ENCODE peak calls at places on chromosome 10, in six cellular contexts. G, V, W, Q, J and I are unnamed samples.

GRCh38 chr10:70309661-70310060 is 25.9 kb upstream of the NPFFR1 start:
- DNase-seq in W (no peak), Q (no peak), J (no peak), V (no peak), G (no peak), I (no peak)

GRCh38 chr10:6173203-6173602 is 29.5 kb upstream of the PFKFB3 start:
- DNase-seq in J (no peak), Q (no peak), W (peak), G (no peak), V (no peak), I (no peak)

GRCh38 chr10:49534670-49535381 is 4.1 kb downstream of the ERCC6 start:
- DNase-seq in Q (peak), W (no peak), J (no peak), G (no peak), V (no peak), I (no peak)

GRCh38 chr10:98423691-98424120 is 8.7 kb upstream of the PYROXD2 start:
- DNase-seq in V (no peak), Q (no peak), J (no peak), W (peak), G (no peak), I (no peak)

GRCh38 chr10:101767966-101768790 is 7.7 kb downstream of the FGF8 start:
- DNase-seq in W (no peak), Q (no peak), V (no peak), J (no peak), G (no peak), I (no peak)

GRCh38 chr10:69389827-69390490 is 26.8 kb downstream of the TACR2 start:
- DNase-seq in Q (no peak), G (no peak), W (no peak), V (no peak), J (no peak), I (peak)

GRCh38 chr10:660980-661890 is 28.2 kb downstream of the DIP2C start:
- DNase-seq in G (no peak), J (no peak), V (no peak), Q (no peak), W (no peak), I (no peak)

GRCh38 chr10:97332586-97333350 is 1.8 kb downstream of the FRAT2 start:
- DNase-seq in Q (peak), G (no peak), V (peak), W (peak), J (no peak), I (peak)

GRCh38 chr10:65496541-65496940 is 1429.3 kb upstream of the LRRTM3 start:
- DNase-seq in G (no peak), J (no peak), V (no peak), Q (no peak), W (no peak), I (peak)

GRCh38 chr10:12221323-12222298 is 25.6 kb downstream of the CDC123 start:
- DNase-seq in G (no peak), W (no peak), J (no peak), Q (no peak), V (no peak), I (peak)

GRCh38 chr10:97378933-97379921 is 21.9 kb downstream of the RRP12 start:
- DNase-seq in V (no peak), J (no peak), Q (no peak), W (no peak), G (no peak), I (no peak)

GRCh38 chr10:4568731-4569130 is 257.3 kb upstream of the AKR1E2 start:
- DNase-seq in W (no peak), J (no peak), Q (no peak), V (no peak), G (no peak), I (no peak)